ENCODE peak calls at places on chromosome 7, in four cellular contexts. T is effector CD4-positive, alpha-beta T cell; W is NCI-H774; D is T-helper 1 cell. S is an unnamed sample.

GRCh38 chr7:17939111-17939669 is 1.1 kb downstream of the SNX13 start:
- DNase-seq in D (no peak), T (no peak), W (peak), S (no peak)

GRCh38 chr7:135584362-135585353 is 26.9 kb downstream of the NUP205 start:
- DNase-seq in W (no peak), D (no peak), T (no peak), S (no peak)

GRCh38 chr7:106717997-106718871 is 57.3 kb upstream of the CCDC71L start:
- DNase-seq in T (peak), D (no peak), W (peak), S (no peak)

GRCh38 chr7:130365511-130366441 is 14.5 kb upstream of the CPA1 start:
- DNase-seq in W (peak), D (no peak), T (no peak), S (no peak)

GRCh38 chr7:99469381-99470065 is 3.2 kb upstream of the ZNF789 start:
- DNase-seq in W (no peak), T (no peak), D (no peak), S (no peak)

GRCh38 chr7:121366852-121367431 is 29.2 kb downstream of the FAM3C start:
- DNase-seq in W (peak), T (peak), D (no peak), S (no peak)

GRCh38 chr7:99535667-99536066 is 16.2 kb downstream of the FAM200A start:
- DNase-seq in D (no peak), W (no peak), T (no peak), S (no peak)

GRCh38 chr7:92244803-92245486 is 769 bp downstream of the KRIT1 start:
- DNase-seq in T (no peak), W (no peak), D (no peak), S (no peak)

GRCh38 chr7:105011771-105012502 is 2.1 kb upstream of the KMT2E start:
- DNase-seq in D (no peak), T (no peak), W (no peak), S (no peak)

GRCh38 chr7:91582799-91583230 is 297.7 kb downstream of the MTERF1 start:
- DNase-seq in D (no peak), T (no peak), W (no peak), S (no peak)

GRCh38 chr7:72924417-72924747 is 513 bp upstream of the POM121 start:
- DNase-seq in T (no peak), D (no peak), W (no peak), S (no peak)

GRCh38 chr7:149456770-149457421 is 4.0 kb downstream of the ZNF777 start:
- DNase-seq in T (no peak), D (no peak), W (no peak), S (no peak)